ENCODE peak calls at places on chromosomes 2 and 18, in four cellular contexts. O, B, H and Y are unnamed samples.

GRCh38 chr18:48754559-48754958 is 196.2 kb downstream of the SMAD7 start:
- DNase-seq in O (no peak), B (no peak), H (no peak), Y (no peak)

GRCh38 chr2:1846046-1847015 is 102.0 kb upstream of the PXDN start:
- DNase-seq in O (no peak), B (no peak), H (no peak), Y (no peak)

GRCh38 chr18:63366270-63366990 is 576 bp downstream of the KDSR start:
- DNase-seq in O (peak), B (no peak), H (peak), Y (peak)

GRCh38 chr2:3462493-3463104 is 56.7 kb downstream of the ADI1 start:
- DNase-seq in O (no peak), B (no peak), H (no peak), Y (no peak)

GRCh38 chr18:44715841-44716240 is 35.2 kb downstream of the SETBP1 start:
- DNase-seq in O (no peak), B (no peak), H (no peak), Y (no peak)

GRCh38 chr18:25674183-25674582 is 322.2 kb upstream of the ZNF521 start:
- DNase-seq in O (no peak), B (no peak), H (no peak), Y (no peak)

GRCh38 chr2:137255990-137256389 is 490.6 kb downstream of the THSD7B start:
- DNase-seq in O (peak), B (no peak), H (peak), Y (peak)

GRCh38 chr18:37578886-37579513 is 13.4 kb upstream of the CELF4 start:
- DNase-seq in O (peak), B (no peak), H (peak), Y (peak)

GRCh38 chr2:70127920-70128444 is 40.7 kb downstream of the PCBP1 start:
- DNase-seq in O (no peak), B (no peak), H (no peak), Y (no peak)

GRCh38 chr18:25464211-25464610 is 112.2 kb upstream of the ZNF521 start:
- DNase-seq in O (no peak), B (peak), H (no peak), Y (no peak)

GRCh38 chr18:80022613-80023012 is 11.6 kb upstream of the RBFA start:
- DNase-seq in O (no peak), B (no peak), H (peak), Y (peak)

GRCh38 chr2:196263181-196263747 is 91.9 kb upstream of the STK17B start:
- DNase-seq in O (peak), B (no peak), H (peak), Y (peak)

GRCh38 chr2:200525882-200526651 is at the start of gene SGO2:
- DNase-seq in O (peak), B (peak), H (peak), Y (peak)

GRCh38 chr2:20617081-20617575 is 33.8 kb downstream of the HS1BP3 start:
- DNase-seq in O (no peak), B (no peak), H (no peak), Y (no peak)

GRCh38 chr18:62017618-62018017 is 124.8 kb upstream of the RNF152 start:
- DNase-seq in O (no peak), B (no peak), H (no peak), Y (no peak)

DNA sequence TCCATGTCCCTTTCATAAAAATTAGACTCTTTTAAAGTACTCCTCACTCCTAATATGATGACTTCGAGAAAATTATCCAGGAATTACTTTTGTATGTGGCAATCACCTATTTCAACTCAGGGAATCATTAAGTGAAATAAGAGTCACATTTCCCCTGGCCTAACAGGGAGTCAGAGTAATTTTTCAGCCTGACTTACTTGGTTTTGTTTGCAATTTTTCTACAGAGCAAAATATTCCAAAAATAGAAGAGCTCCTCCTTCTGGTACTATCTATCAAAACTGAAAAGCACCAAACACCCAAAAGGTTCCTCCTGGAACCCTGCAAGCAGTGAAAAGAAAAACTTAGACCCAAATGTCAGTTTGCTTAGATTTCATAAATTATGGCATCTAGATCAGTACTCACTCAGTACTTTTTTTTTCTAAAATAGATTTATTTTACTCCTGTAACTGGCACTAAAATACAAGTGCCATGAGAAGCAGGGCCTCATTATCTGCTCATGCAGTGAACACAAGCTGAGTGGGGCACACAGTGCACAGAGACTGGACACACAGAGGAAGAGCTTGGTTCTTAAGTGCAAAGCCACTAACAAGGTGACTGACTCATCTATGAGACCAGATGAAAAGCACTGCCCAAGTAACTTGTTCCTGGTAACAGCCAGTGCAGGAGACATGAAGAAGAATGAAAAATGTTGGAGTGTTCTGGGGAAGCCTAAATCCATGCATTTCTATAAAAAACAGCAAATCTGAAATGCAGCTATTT is 28.7 kb downstream of the ACAA2 start:
- DNase-seq in O (peak), B (no peak), H (peak), Y (peak)
- TF ChIP-seq CTCF in O (peak), B (peak), H (peak), Y (peak)

GRCh38 chr18:35968278-35968880 is 4.1 kb upstream of the RMP24 start:
- DNase-seq in O (peak), B (no peak), H (no peak), Y (peak)

GRCh38 chr18:35973650-35974049 is 1.2 kb downstream of the RMP24 start:
- DNase-seq in O (no peak), B (no peak), H (no peak), Y (peak)

GRCh38 chr18:35972197-35973000 is at the start of gene RMP24:
- DNase-seq in O (peak), B (peak), H (peak), Y (peak)

GRCh38 chr18:35971661-35972196 is 750 bp upstream of the RMP24 start:
- DNase-seq in O (no peak), B (no peak), H (no peak), Y (no peak)

DNA sequence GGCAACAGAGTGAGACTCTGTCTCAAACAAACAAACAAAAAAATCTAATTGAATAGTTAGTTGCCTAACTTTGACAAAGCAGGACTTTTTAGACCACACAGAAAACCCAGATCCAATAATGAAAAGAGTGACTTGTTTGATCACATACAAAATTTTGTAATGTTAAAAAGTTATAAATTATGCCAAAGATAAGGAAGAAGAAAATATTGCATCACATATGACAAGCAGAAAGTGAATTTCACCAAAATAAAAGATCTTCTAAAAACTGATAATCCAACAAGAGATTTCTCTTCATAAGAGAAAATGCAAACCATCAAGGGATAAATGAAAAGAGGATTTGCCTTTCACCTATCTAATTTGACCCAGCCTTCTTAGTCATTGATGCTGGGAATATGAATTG is 2.8 kb upstream of the RMP24 start:
- DNase-seq in O (no peak), B (no peak), H (no peak), Y (peak)
- H3K4me3 ChIP-seq in O (no peak), B (no peak), H (no peak), Y (no peak)

GRCh38 chr18:3449702-3450357 is at the start of gene TGIF1:
- DNase-seq in O (peak), B (no peak), H (peak), Y (peak)

GRCh38 chr18:3451989-3452749 is 2.2 kb downstream of the TGIF1 start:
- DNase-seq in O (no peak), B (no peak), H (peak), Y (peak)

GRCh38 chr18:3452750-3453539 is 3.0 kb downstream of the TGIF1 start:
- DNase-seq in O (peak), B (no peak), H (no peak), Y (peak)

GRCh38 chr18:3450358-3451107 is 561 bp downstream of the TGIF1 start:
- DNase-seq in O (no peak), B (no peak), H (peak), Y (peak)

DNA sequence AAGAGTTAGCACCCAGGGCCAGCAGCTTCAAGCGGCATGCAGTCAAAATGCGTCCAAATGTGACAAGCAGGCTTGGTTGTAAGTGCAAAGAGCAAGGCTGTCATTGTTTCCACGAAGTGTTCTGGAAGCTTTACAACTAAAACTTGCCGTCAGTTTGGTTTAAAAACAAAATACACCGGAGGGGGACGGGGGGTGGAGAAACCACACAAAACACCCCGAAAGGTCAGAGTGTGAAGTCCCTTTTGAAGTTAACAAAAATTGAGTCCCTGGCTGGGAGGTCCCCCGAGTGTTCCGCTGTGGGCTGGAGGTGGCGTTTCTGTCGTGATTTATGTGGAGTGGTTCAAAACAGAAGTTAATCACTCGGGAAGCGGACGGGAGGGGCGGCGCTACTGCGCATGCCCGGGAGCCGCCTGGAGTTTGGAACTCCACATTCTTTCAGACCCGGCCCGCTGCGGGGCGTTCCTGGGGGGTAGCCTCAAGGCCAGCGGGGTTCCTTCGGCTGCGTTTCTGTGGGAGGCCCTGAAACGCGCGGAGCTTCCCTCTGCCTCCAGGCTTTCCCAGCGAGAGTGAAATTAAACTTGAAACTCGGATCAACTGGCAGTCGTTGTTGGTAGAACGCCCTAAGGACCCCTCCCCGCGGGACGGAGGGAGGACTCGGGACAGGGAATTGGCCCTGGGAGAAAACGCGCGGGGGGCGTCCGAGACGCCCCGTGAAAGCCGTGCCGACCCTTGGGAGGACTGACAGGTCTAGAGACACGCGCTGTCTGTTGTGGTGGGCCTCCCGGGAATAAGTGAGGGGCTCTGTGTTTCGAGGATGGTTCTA is 1.4 kb downstream of the TGIF1 start:
- DNase-seq in O (peak), B (peak), H (peak), Y (peak)
- TF ChIP-seq CTCF in O (no peak), B (no peak), H (no peak), Y (no peak)

GRCh38 chr18:23135679-23136325 is 517 bp downstream of the CABLES1 start:
- DNase-seq in O (no peak), B (no peak), H (peak), Y (peak)

GRCh38 chr18:23134780-23135678 is at the start of gene CABLES1:
- DNase-seq in O (no peak), B (no peak), H (peak), Y (peak)

GRCh38 chr18:23131693-23132319 is 3.5 kb upstream of the CABLES1 start:
- DNase-seq in O (peak), B (peak), H (peak), Y (peak)

GRCh38 chr18:23136326-23137092 is 1.2 kb downstream of the CABLES1 start:
- DNase-seq in O (no peak), B (no peak), H (peak), Y (peak)

DNA sequence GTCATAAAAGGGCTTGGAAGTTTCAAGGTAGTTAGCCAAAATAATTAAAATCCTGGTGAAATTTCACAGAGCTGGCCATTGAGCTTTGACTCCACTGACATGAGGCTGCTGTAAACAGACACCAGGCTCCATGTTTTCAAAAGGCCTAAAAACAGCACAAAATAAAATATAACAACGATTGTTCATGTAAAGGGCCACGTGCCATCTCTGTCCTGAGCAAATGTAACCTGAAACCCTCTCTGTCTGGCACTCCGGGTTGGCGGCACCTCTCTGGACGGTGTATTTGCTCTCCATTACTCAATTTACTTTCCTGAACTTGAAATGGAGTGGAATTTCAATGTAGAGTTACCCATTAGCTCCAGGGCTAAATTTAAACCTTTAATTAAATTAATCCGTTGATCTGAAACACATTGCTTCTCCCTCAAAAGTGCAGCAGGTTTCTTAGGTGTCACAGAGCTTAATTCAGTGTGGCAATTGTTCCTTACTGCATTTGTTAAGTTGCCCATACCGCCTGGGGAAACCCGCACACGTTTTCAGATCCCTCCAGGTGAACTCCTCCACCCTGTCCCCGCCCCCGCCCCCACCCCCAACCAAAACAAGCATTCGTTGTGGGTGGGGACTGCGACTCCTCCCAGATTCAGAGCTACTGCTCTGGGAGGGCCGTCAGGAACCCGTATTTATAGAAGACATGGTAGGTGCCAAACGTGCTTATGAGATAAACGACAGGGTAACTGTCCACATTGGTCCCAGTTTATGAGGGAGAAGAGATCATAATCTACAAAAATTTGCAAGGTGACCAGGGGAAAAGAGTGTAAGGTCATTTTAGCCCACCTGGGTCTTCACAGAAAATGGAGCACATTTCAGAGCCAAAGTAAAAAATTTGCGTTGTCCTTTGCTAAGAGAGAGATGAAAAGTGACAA is 1.2 kb upstream of the CABLES1 start:
- DNase-seq in O (peak), B (no peak), H (peak), Y (peak)
- H3K4me3 ChIP-seq in O (no peak), B (peak), H (peak), Y (no peak)

GRCh38 chr2:79985145-79985544 is 319.4 kb downstream of the LRRTM1 start:
- DNase-seq in O (no peak), B (no peak), H (no peak), Y (no peak)
- TF ChIP-seq CTCF in O (no peak), B (no peak), H (no peak), Y (no peak)

GRCh38 chr18:7568426-7568825 is 1.3 kb downstream of the PTPRM start:
- DNase-seq in O (no peak), B (no peak), H (peak), Y (peak)

GRCh38 chr18:7571626-7572025 is 4.5 kb downstream of the PTPRM start:
- DNase-seq in O (no peak), B (no peak), H (no peak), Y (no peak)

GRCh38 chr18:7576685-7577084 is 9.6 kb downstream of the PTPRM start:
- DNase-seq in O (peak), B (no peak), H (peak), Y (peak)

GRCh38 chr18:7575465-7576026 is 8.4 kb downstream of the PTPRM start:
- DNase-seq in O (peak), B (no peak), H (peak), Y (peak)

DNA sequence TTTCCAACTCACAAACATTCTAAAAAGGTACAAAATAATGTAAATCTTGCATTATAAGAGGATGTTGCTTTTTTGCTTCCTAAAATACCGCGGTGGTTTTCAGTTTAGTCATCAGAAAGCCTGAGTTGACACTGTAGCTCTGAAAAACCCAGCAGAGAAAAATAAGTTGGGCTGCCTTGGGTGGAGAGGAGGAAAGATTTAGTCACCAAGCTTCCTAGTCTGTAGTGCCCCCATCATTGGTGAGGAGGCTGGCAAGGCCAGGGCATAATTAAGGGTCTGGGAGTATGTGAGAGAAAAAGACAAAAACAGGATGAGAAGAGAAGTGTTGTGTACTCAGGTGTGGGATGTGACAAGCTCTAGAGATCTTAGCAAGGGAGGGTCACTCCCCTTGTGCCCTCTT is 5.7 kb downstream of the PTPRM start:
- DNase-seq in O (no peak), B (no peak), H (peak), Y (no peak)
- H3K4me3 ChIP-seq in O (no peak), B (no peak), H (peak), Y (no peak)

GRCh38 chr2:189171956-189172609 is 7.5 kb downstream of the COL5A2 start:
- DNase-seq in O (no peak), B (no peak), H (peak), Y (no peak)
- TF ChIP-seq CTCF in O (no peak), B (peak), H (peak), Y (no peak)

DNA sequence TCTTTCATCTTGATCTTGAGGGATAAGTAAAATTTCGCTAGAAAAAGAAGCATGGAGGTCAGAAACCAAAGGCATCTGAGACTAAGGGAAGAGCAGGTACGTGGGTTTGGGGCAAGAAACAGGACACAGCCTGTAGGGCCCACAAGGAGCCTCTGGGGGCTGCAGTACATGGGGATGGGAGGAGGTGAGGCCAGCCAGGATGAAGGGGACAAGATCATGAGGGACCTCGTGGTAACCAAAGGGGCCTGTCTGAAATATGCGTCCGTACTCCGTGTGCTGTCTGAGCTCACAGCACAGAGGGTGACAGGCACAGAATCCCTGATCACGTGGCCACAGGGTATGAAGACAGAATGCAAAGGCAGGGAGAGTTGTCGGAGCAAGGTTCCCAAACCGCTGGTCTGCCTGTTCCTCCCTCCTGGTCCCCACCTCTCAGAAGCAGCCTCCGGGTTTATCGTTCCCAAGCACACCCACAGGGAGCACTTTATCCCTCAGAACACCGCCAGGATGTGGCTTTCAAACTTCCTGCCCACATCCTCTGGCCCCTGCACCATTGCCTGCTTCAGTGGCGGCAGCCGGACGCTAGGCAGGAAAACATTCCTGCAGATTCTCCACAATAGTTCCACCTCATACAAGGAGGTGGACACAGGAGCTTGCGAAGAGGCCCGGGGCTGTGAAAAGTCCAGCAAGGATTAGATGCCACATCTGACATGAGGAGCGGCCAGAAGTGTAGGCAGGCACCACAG is 12.0 kb downstream of the TMEM163 start:
- DNase-seq in O (no peak), B (no peak), H (peak), Y (no peak)
- H3K4me3 ChIP-seq in O (no peak), B (no peak), H (no peak), Y (no peak)